ENCODE peak calls at places on chromosomes 3 and 15, in five cellular contexts. K is CD4-positive, CD25-positive, alpha-beta regulatory T cell; C is cardiac muscle cell; Y is esophagus squamous epithelium; R is CD8-positive, alpha-beta memory T cell. D is an unnamed sample. For H3K27me3, the result is how much of the 10 kb centered on the place peaks cover.

GRCh38 chr3:187744169-187745151 is 808 bp downstream of the BCL6 start:
- DNase-seq in C (peak), K (peak), R (peak), Y (no peak), D (peak)

GRCh38 chr3:139218046-139218445 is 125.8 kb upstream of the MRPS22 start:
- DNase-seq in R (no peak), K (no peak), C (no peak), Y (no peak), D (no peak)

GRCh38 chr3:126266291-126266840 is 86.0 kb upstream of the ALDH1L1 start:
- DNase-seq in K (no peak), R (no peak), Y (no peak), C (no peak), D (no peak)

GRCh38 chr3:153164009-153164550 is 2.1 kb downstream of the RAP2B start:
- DNase-seq in Y (no peak), K (no peak), R (no peak), C (no peak), D (no peak)

GRCh38 chr3:197687570-197687969 is 49.1 kb downstream of the RUBCN start:
- DNase-seq in R (no peak), Y (no peak), C (no peak), K (no peak), D (no peak)

GRCh38 chr3:112086018-112086854 is at the start of gene C3orf52:
- DNase-seq in K (peak), R (peak), C (peak), Y (no peak), D (peak)

GRCh38 chr3:126018995-126019394 is 50.0 kb downstream of the ROPN1B start:
- DNase-seq in C (no peak), R (no peak), K (no peak), Y (no peak), D (no peak)

GRCh38 chr15:68650901-68651709 is 72.3 kb downstream of the CORO2B start:
- DNase-seq in K (no peak), Y (no peak), R (no peak), C (peak), D (peak)

GRCh38 chr3:29373016-29373690 is 92.3 kb downstream of the RBMS3 start:
- DNase-seq in C (no peak), Y (no peak), R (no peak), K (no peak), D (no peak)

GRCh38 chr3:177051419-177051818 is 145.9 kb downstream of the TBL1XR1 start:
- DNase-seq in C (no peak), K (no peak), R (no peak), Y (no peak), D (no peak)

GRCh38 chr3:72255736-72256559 is 471.0 kb upstream of the PROK2 start:
- DNase-seq in Y (no peak), K (no peak), C (peak), R (peak), D (no peak)

GRCh38 chr15:47212222-47213010 is 504.9 kb upstream of the SEMA6D start:
- DNase-seq in Y (no peak), R (no peak), C (no peak), K (no peak), D (no peak)

GRCh38 chr3:141302364-141303141 is 65.8 kb upstream of the ZBTB38 start:
- DNase-seq in K (no peak), Y (no peak), C (no peak), R (no peak), D (no peak)

GRCh38 chr15:74399511-74400312 is 32.3 kb upstream of the CYP11A1 start:
- DNase-seq in C (no peak), Y (no peak), K (no peak), R (peak), D (no peak)

GRCh38 chr15:36896949-36897348 is 203.4 kb downstream of the MEIS2 start:
- DNase-seq in R (no peak), K (no peak), C (peak), Y (no peak), D (no peak)

GRCh38 chr3:36826240-36826639 is 61.9 kb upstream of the DCLK3 start:
- DNase-seq in R (no peak), Y (no peak), K (no peak), C (no peak), D (no peak)

GRCh38 chr15:79779739-79780138 is 117.1 kb downstream of the MTHFS start:
- DNase-seq in R (no peak), Y (no peak), C (no peak), K (no peak), D (no peak)

GRCh38 chr3:126456211-126456610 is 19.5 kb downstream of the ZXDC start:
- DNase-seq in R (no peak), K (no peak), C (no peak), Y (no peak), D (no peak)

GRCh38 chr3:9109570-9109914 is 139.9 kb downstream of the SRGAP3 start:
- DNase-seq in K (no peak), Y (no peak), C (no peak), R (no peak), D (no peak)

GRCh38 chr3:143327388-143327787 is 207.8 kb downstream of the CHST2 start:
- DNase-seq in C (no peak), R (no peak), Y (no peak), K (no peak), D (no peak)

GRCh38 chr3:128807186-128807830 is 72.1 kb upstream of the ACAD9 start:
- DNase-seq in K (no peak), C (no peak), Y (no peak), R (no peak), D (no peak)

DNA sequence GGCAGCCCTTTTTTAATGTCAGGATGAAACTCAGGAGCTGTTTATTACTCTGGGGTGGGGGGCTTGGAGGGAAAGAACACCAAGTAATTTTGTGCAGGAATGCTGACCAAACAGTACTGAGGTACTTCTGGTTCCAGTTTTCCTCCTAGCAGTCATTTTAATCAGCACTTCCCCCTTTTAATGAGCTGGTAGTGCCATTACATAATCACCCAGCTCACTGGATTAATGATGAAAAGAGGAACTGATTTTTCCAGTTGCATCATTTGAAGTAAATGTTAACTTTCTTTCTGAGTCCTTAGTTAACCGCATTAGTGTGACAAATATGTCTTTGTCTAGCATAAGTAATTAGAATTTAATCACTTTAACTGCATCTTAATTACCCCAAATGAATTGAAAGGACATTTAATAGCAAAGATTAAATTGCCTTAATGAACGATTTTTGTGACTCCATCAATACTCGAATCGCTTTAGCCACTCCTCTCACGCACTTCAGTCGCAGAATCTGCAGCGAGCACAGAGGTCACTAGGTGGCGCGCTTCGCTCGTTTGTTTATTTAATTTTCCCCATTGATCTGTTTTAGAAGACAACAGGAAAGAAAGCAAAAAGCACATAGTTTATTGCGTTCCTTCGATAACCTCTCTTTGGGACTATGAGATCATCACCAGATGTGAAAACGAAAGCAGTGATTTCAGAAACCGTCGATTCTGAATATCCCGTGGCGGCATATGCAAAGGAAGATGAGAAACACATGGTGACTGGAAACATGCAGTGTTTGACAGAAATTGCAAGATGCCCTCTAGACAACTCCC is 9.8 kb downstream of the ONECUT1 start:
- DNase-seq in R (peak), K (peak), C (peak), Y (no peak), D (peak)
- H3K27me3 ChIP-seq in R (under half), K (half or more), C (half or more), Y (under half), D (half or more)

GRCh38 chr15:77915261-77915960 is 162.1 kb downstream of the TBC1D2B start:
- DNase-seq in C (no peak), R (no peak), K (no peak), Y (no peak), D (no peak)
- H3K27me3 ChIP-seq in C (under half), R (under half), K (under half), Y (under half), D (under half)

DNA sequence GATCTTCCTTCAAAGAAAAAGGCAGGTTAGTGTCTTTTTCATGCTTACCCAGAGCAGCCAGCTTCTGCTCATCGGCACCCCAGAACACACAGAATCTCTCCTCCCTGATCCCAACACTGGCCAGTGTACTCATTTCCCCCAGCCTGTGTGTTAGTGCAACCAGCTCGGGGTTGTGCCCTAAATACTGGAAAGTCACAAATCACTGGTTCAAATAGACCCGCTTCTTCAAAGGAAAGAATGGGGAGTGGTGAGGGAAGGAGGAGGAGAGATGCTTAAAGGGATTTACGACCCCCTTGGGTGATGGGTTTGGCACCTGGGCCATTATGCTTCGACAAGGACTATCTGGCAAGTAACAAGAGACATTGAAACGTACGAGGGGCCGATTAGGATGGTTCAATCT is 114.0 kb downstream of the FOXB1 start:
- DNase-seq in K (no peak), Y (no peak), R (no peak), C (no peak), D (no peak)
- H3K27me3 ChIP-seq in K (under half), Y (under half), R (under half), C (under half), D (under half)

GRCh38 chr3:11238880-11239279 is 33.3 kb upstream of the ATG7 start:
- DNase-seq in Y (no peak), C (no peak), R (no peak), K (no peak), D (no peak)
- H3K27me3 ChIP-seq in Y (under half), C (under half), R (under half), K (under half), D (under half)

DNA sequence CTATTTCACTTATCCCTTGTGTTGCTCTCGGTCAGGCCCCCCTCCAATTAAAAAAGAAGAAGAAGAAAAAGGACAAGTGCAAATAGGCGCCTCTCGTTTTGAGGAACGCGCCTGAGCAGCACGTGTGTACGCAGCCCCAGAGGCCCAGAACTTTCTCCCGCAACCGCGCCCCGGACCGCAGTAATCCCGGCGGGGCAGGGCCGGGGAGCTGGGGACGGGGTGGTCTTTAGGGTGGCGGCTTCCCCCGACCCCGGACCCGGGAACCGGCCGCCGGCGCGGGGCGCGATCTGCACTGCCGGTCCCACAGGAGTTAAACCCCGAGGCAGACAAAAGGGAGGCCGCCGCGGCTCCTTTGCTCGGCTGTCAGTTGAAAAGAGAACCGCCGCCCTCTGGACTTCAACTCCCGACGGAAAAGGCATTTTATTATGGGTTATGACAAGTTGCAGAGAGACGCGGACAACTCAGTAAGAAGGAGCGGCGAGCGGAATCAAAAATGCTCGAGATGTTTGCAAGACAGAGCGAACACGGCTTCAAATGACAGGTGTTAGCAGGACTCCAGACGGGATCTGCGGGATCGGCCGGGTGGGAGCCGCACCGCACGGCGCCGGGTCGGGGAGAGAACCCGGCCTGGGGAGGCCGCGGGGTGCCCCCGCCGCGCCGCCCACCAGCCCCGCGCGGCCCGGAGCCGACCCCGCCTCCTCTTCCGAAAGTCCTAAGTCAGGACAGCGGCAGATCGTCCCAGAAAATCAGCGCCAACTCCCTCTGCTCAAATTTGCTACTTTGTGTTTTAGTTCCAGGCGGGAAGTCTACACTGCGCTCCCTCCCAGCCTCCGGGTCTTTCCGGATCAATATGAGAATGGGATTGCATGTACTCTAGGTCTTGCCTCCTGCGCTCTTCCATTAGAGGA is 79.0 kb downstream of the NR2F2 start:
- DNase-seq in R (no peak), Y (no peak), C (peak), K (no peak), D (no peak)
- H3K27me3 ChIP-seq in R (under half), Y (half or more), C (half or more), K (under half), D (half or more)

GRCh38 chr15:40929730-40930429 is 740 bp downstream of the DLL4 start:
- DNase-seq in Y (no peak), C (peak), R (no peak), K (no peak), D (peak)
- H3K27me3 ChIP-seq in Y (under half), C (half or more), R (under half), K (under half), D (under half)

DNA sequence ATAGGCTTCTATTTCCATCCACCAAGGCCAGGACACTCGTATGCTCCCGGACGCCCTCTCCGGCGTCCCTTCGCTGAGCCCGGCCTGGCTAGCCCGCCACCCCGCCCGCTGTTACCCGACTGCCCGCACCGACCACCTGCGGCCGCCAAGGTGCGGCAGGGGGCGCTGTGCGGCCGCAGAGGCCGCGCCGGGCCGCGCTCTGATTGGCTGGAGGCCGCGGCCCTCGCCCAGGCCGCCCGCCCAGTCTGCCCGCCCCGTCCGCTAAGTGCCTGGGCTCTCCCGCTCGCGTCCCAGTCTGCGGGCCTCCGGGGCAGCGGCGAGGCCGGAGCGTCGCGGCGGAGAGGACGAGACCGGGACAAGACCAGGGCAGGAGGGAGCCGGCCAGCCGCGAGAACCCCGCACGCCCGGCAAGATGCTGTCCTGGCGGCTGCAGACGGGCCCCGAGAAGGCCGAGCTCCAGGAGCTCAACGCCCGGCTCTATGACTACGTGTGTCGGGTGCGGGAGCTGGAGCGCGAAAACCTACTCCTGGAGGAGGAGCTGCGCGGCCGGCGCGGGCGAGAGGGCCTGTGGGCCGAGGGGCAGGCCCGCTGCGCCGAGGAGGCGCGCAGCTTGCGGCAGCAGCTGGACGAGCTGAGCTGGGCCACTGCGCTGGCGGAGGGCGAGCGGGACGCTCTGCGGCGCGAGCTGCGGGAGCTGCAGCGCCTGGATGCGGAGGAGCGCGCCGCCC is at the start of gene SYNM:
- DNase-seq in R (peak), Y (no peak), C (peak), K (no peak), D (peak)
- H3K27me3 ChIP-seq in R (under half), Y (under half), C (half or more), K (under half), D (under half)

DNA sequence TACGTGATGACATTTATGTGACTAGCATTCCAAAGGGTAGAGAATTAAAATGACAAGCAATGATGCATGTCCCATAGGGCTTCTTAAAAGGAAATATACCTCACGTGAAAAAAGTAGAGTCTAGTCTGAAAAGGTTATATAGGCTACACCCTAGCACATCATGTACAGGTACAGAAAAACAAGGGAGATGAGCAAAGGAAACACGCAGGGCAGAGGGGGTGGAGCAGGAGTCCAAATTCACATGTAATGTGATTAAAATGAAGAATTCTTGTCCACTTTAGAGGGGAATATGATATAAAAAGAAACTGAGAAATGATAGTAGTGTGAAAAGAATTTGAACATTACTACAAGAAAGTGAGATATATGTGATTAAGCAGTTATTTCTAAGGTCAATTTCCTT is 59.4 kb downstream of the HACD2 start:
- DNase-seq in K (no peak), C (no peak), Y (no peak), R (no peak), D (no peak)
- H3K27me3 ChIP-seq in K (under half), C (under half), Y (under half), R (under half), D (under half)

D was measured in HAP-1.